ENCODE peak calls at places on chromosomes 11 and 22, in nine cellular contexts. U, T, F, V, G, C, I, N and A are unnamed samples.

GRCh38 chr11:122933434-122933833 is 48.2 kb downstream of the BSX start:
- DNase-seq in C (no peak), T (no peak), U (no peak), I (no peak), F (no peak), G (no peak), V (no peak), N (no peak), A (no peak)

GRCh38 chr22:20607157-20607907 is 99.9 kb downstream of the MED15 start:
- DNase-seq in F (no peak), T (no peak), U (no peak), C (no peak), I (no peak), V (peak; percentile 14), N (no peak), G (no peak), A (no peak)

GRCh38 chr11:15969281-15969680 is 387.1 kb downstream of the SOX6 start:
- DNase-seq in V (peak; percentile 54), T (peak; percentile 50), G (peak; percentile 68), U (peak; percentile 29), N (peak; percentile 76), C (no peak), I (no peak), F (peak; percentile 41), A (no peak)

GRCh38 chr11:3894128-3894731 is 38.8 kb downstream of the STIM1 start:
- DNase-seq in C (peak; percentile 16), V (no peak), G (peak; percentile 51), I (no peak), U (no peak), N (no peak), T (peak; percentile 55), F (no peak), A (peak; percentile 23)

GRCh38 chr11:8908099-8908498 is 2.9 kb upstream of the AKIP1 start:
- DNase-seq in U (no peak), T (no peak), I (no peak), N (no peak), F (no peak), V (no peak), G (no peak), C (no peak), A (no peak)

GRCh38 chr11:117807482-117808272 is 10.7 kb upstream of the DSCAML1 start:
- DNase-seq in V (peak; percentile 82), N (peak; percentile 88), I (peak; percentile 60), G (peak; percentile 78), C (peak; percentile 74), F (no peak), T (peak; percentile 82), U (peak; percentile 84), A (peak; percentile 42)

GRCh38 chr11:210122-210802 is 2.8 kb downstream of the RIC8A start:
- DNase-seq in I (no peak), T (no peak), C (no peak), V (no peak), F (no peak), G (no peak), N (peak; percentile 57), U (no peak), A (no peak)

GRCh38 chr22:47100019-47100418 is 337.6 kb downstream of the TBC1D22A start:
- DNase-seq in V (no peak), G (no peak), N (no peak), U (no peak), I (no peak), F (no peak), T (no peak), C (no peak), A (no peak)

GRCh38 chr11:8596504-8597046 is 2.5 kb upstream of the STK33 start:
- DNase-seq in F (no peak), U (no peak), G (no peak), N (no peak), T (no peak), V (no peak), C (no peak), I (no peak), A (no peak)

GRCh38 chr11:118705111-118705741 is 25.8 kb upstream of the TREH start:
- DNase-seq in G (peak; percentile 29), V (no peak), C (peak; percentile 49), U (no peak), T (no peak), I (no peak), N (no peak), F (no peak), A (no peak)

GRCh38 chr11:10307411-10308207 is 2.7 kb downstream of the ADM start:
- DNase-seq in V (peak; percentile 87), U (peak; percentile 86), I (peak; percentile 79), N (peak; percentile 95), G (peak; percentile 83), T (peak; percentile 84), C (peak; percentile 70), F (peak; percentile 74), A (peak; percentile 34)

GRCh38 chr22:44448271-44448780 is 49.7 kb downstream of the RTL6 start:
- DNase-seq in I (no peak), U (peak; percentile 77), T (peak; percentile 76), V (no peak), N (peak; percentile 91), G (peak; percentile 88), F (no peak), C (no peak), A (no peak)

GRCh38 chr11:84319853-84320252 is 1033.7 kb upstream of the CCDC90B start:
- DNase-seq in T (no peak), V (no peak), C (no peak), G (no peak), F (no peak), N (no peak), U (no peak), I (no peak), A (no peak)

GRCh38 chr22:19811211-19811621 is 43.5 kb downstream of the GNB1L start:
- DNase-seq in N (peak; percentile 53), F (peak; percentile 1), G (no peak), V (no peak), I (no peak), U (no peak), C (no peak), T (no peak), A (no peak)

DNA sequence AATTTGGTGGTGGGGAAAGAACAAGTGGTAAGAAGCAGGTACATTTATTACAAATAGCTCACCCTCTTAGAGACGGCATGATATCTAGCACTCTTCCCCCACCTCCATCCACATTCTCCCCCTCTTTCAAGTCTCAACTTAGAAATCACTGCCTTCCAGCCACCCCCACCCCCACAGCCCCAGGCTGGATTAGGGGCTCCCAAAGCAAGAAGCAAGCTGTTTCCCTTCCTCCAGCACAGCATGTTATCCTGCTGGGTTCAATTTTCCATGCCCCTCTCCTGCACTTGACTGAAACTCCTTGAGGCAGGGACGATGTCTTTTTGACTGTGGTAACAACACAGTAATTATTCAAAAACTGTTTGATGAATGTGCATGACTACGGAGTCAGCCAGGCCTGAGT is 350.7 kb downstream of the LARGE1 start:
- DNase-seq in U (no peak), I (no peak), F (no peak), T (no peak), N (no peak), C (no peak), G (no peak), V (peak; percentile 15), A (no peak)
- H3K27ac ChIP-seq in U (no peak overlapping the region), I (no peak overlapping the region), F (no peak overlapping the region), T (peak overlapping the region; percentile 66), N (no peak overlapping the region), C (no peak overlapping the region), G (no peak overlapping the region), V (no peak overlapping the region), A (no peak overlapping the region)

GRCh38 chr11:1880746-1881441 is 10.8 kb downstream of the PRR33 start:
- DNase-seq in N (peak; percentile 54), T (peak; percentile 19), F (no peak), G (no peak), C (no peak), I (no peak), U (peak; percentile 19), V (no peak), A (no peak)

GRCh38 chr11:1878134-1879031 is 13.3 kb downstream of the PRR33 start:
- DNase-seq in N (peak; percentile 76), I (no peak), C (no peak), T (peak; percentile 64), U (peak; percentile 72), V (no peak), F (no peak), G (peak; percentile 47), A (no peak)

GRCh38 chr11:1881442-1882264 is 10.0 kb downstream of the PRR33 start:
- DNase-seq in F (no peak), N (peak; percentile 71), U (peak; percentile 68), V (no peak), T (peak; percentile 79), I (no peak), C (no peak), G (peak; percentile 49), A (no peak)

GRCh38 chr11:1879342-1879940 is 12.3 kb downstream of the PRR33 start:
- DNase-seq in T (peak; percentile 24), G (peak; percentile 11), I (no peak), F (no peak), V (no peak), U (peak; percentile 26), N (peak; percentile 64), C (no peak), A (no peak)

GRCh38 chr11:1879941-1880720 is 11.6 kb downstream of the PRR33 start:
- DNase-seq in I (no peak), N (peak; percentile 88), V (no peak), U (peak; percentile 84), C (no peak), F (peak; percentile 8), T (peak; percentile 84), G (peak; percentile 88), A (no peak)
- H3K27ac ChIP-seq in I (no peak overlapping the region), N (peak overlapping the region; percentile 66), V (no peak overlapping the region), U (peak overlapping the region; percentile 89), C (peak overlapping the region; percentile 10), F (peak overlapping the region; percentile 5), T (peak overlapping the region; percentile 97), G (peak overlapping the region; percentile 79), A (peak overlapping the region; percentile 84)

GRCh38 chr11:120333801-120334200 is 2.4 kb upstream of the ARHGEF12 start:
- DNase-seq in C (no peak), I (no peak), N (no peak), F (no peak), G (no peak), T (no peak), V (no peak), U (no peak), A (no peak)

GRCh38 chr11:120334894-120335462 is 1.2 kb upstream of the ARHGEF12 start:
- DNase-seq in C (peak; percentile 45), U (peak; percentile 56), I (peak; percentile 66), F (peak; percentile 61), V (peak; percentile 69), T (no peak), G (no peak), N (peak; percentile 82), A (no peak)

GRCh38 chr11:120335596-120335927 is 651 bp upstream of the ARHGEF12 start:
- DNase-seq in C (no peak), I (no peak), U (no peak), T (no peak), V (no peak), G (no peak), N (no peak), F (peak; percentile 49), A (no peak)

GRCh38 chr11:120332822-120333716 is 3.1 kb upstream of the ARHGEF12 start:
- DNase-seq in F (no peak), U (no peak), T (no peak), C (no peak), G (no peak), I (no peak), N (no peak), V (no peak), A (no peak)

GRCh38 chr11:120334332-120334731 is 1.9 kb upstream of the ARHGEF12 start:
- DNase-seq in G (no peak), C (no peak), U (no peak), T (no peak), V (no peak), F (no peak), I (no peak), N (no peak), A (no peak)
- H3K27ac ChIP-seq in G (no peak overlapping the region), C (no peak overlapping the region), U (peak overlapping the region; percentile 97), T (peak overlapping the region; percentile 98), V (no peak overlapping the region), F (no peak overlapping the region), I (no peak overlapping the region), N (peak overlapping the region; percentile 100), A (no peak overlapping the region)

GRCh38 chr22:46057762-46058420 is 80.9 kb upstream of the WNT7B start:
- DNase-seq in G (no peak), N (peak; percentile 69), U (peak; percentile 51), F (no peak), V (no peak), T (peak; percentile 44), C (peak; percentile 17), I (no peak), A (no peak)
- H3K27ac ChIP-seq in G (peak overlapping the region; percentile 98), N (peak overlapping the region; percentile 94), U (peak overlapping the region; percentile 100), F (peak overlapping the region; percentile 99), V (no peak overlapping the region), T (peak overlapping the region; percentile 100), C (peak overlapping the region; percentile 24), I (no peak overlapping the region), A (peak overlapping the region; percentile 99)